ENCODE peak calls at places on chromosomes 3 and 15, in four cellular contexts. P is ACHN, M is HEK293T, D is endothelial cell. W is an unnamed sample.

GRCh38 chr3:51934991-51935885 is 6.5 kb downstream of the RRP9 start:
- DNase-seq in D (no peak), M (peak), P (no peak), W (no peak)

GRCh38 chr15:94230886-94231727 is at the start of gene MCTP2:
- DNase-seq in D (peak), M (no peak), P (peak), W (no peak)

GRCh38 chr3:86948840-86949239 is 42.1 kb downstream of the VGLL3 start:
- DNase-seq in P (no peak), M (no peak), D (no peak), W (no peak)

GRCh38 chr3:9035473-9035872 is 72.2 kb upstream of the RAD18 start:
- DNase-seq in P (no peak), M (no peak), D (no peak), W (no peak)

GRCh38 chr3:139281096-139281495 is 62.7 kb upstream of the MRPS22 start:
- DNase-seq in D (no peak), P (no peak), M (no peak), W (no peak)

GRCh38 chr3:65714138-65714537 is 324.6 kb downstream of the MAGI1 start:
- DNase-seq in M (no peak), P (no peak), D (no peak), W (no peak)

GRCh38 chr15:99755692-99756409 is 22.6 kb upstream of the LYSMD4 start:
- DNase-seq in M (peak), D (peak), P (peak), W (peak)

GRCh38 chr3:141796436-141797166 is 33.4 kb downstream of the GRK7 start:
- DNase-seq in P (no peak), M (no peak), D (no peak), W (peak)

GRCh38 chr3:127478922-127479321 is 111.6 kb downstream of the TPRA1 start:
- DNase-seq in D (no peak), M (no peak), P (no peak), W (no peak)

GRCh38 chr15:62491642-62492041 is 326.6 kb upstream of the C2CD4B start:
- DNase-seq in M (no peak), P (no peak), D (no peak), W (no peak)

GRCh38 chr3:84961492-84962255 is 2.9 kb downstream of the CADM2 start:
- DNase-seq in D (peak), P (no peak), M (no peak), W (peak)

GRCh38 chr3:127194601-127195187 is 1.8 kb downstream of the PRR23E start:
- DNase-seq in D (no peak), P (no peak), M (no peak), W (no peak)

GRCh38 chr3:118772036-118773030 is 262.3 kb downstream of the IGSF11 start:
- DNase-seq in P (no peak), M (no peak), D (no peak), W (peak)